ENCODE peak calls at places on chromosomes 6 and 20, in eight cellular contexts. One of them, this sample, is unnamed.

GRCh38 chr20:21103582-21104465 is 2.3 kb downstream of the LINC00237 start:
- DNase-seq in AG20443: no peak
- DNase-seq in heart left ventricle: no peak
- DNase-seq in Peyer's patch: no peak
- DNase-seq in GM23248: no peak
- DNase-seq in NB4: no peak
- DNase-seq in stimulated activated CD8-positive, alpha-beta memory T cell treated with anti-CD3 and anti-CD28 coated beads, Interleukin-2, amount 100 ng/mL, for 48 hours: no peak
- DNase-seq in progenitor cell of endocrine pancreas: no peak
- DNase-seq in this sample: no peak

GRCh38 chr20:23227976-23228375 is 122.6 kb upstream of the NXT1 start:
- DNase-seq in AG20443: no peak
- DNase-seq in heart left ventricle: no peak
- DNase-seq in Peyer's patch: no peak
- DNase-seq in GM23248: no peak
- DNase-seq in NB4: no peak
- DNase-seq in stimulated activated CD8-positive, alpha-beta memory T cell treated with anti-CD3 and anti-CD28 coated beads, Interleukin-2, amount 100 ng/mL, for 48 hours: no peak
- DNase-seq in progenitor cell of endocrine pancreas: no peak
- DNase-seq in this sample: no peak

GRCh38 chr6:5157744-5158143 is 72.6 kb downstream of the PPP1R3G start:
- DNase-seq in AG20443: no peak
- DNase-seq in heart left ventricle: no peak
- DNase-seq in Peyer's patch: no peak
- DNase-seq in GM23248: no peak
- DNase-seq in NB4: no peak
- DNase-seq in stimulated activated CD8-positive, alpha-beta memory T cell treated with anti-CD3 and anti-CD28 coated beads, Interleukin-2, amount 100 ng/mL, for 48 hours: no peak
- DNase-seq in progenitor cell of endocrine pancreas: no peak
- DNase-seq in this sample: no peak

GRCh38 chr6:84065718-84066290 is 32.2 kb downstream of the MRAP2 start:
- DNase-seq in AG20443: peak
- DNase-seq in heart left ventricle: no peak
- DNase-seq in Peyer's patch: no peak
- DNase-seq in GM23248: peak
- DNase-seq in NB4: no peak
- DNase-seq in stimulated activated CD8-positive, alpha-beta memory T cell treated with anti-CD3 and anti-CD28 coated beads, Interleukin-2, amount 100 ng/mL, for 48 hours: no peak
- DNase-seq in progenitor cell of endocrine pancreas: no peak
- DNase-seq in this sample: no peak

GRCh38 chr6:55825402-55826051 is 49.9 kb downstream of the BMP5 start:
- DNase-seq in AG20443: peak
- DNase-seq in heart left ventricle: no peak
- DNase-seq in Peyer's patch: no peak
- DNase-seq in GM23248: peak
- DNase-seq in NB4: no peak
- DNase-seq in stimulated activated CD8-positive, alpha-beta memory T cell treated with anti-CD3 and anti-CD28 coated beads, Interleukin-2, amount 100 ng/mL, for 48 hours: no peak
- DNase-seq in progenitor cell of endocrine pancreas: no peak
- DNase-seq in this sample: no peak

GRCh38 chr6:156107514-156108150 is 652.0 kb upstream of the NOX3 start:
- DNase-seq in AG20443: no peak
- DNase-seq in heart left ventricle: no peak
- DNase-seq in Peyer's patch: no peak
- DNase-seq in GM23248: no peak
- DNase-seq in NB4: no peak
- DNase-seq in stimulated activated CD8-positive, alpha-beta memory T cell treated with anti-CD3 and anti-CD28 coated beads, Interleukin-2, amount 100 ng/mL, for 48 hours: no peak
- DNase-seq in progenitor cell of endocrine pancreas: no peak
- DNase-seq in this sample: no peak

GRCh38 chr6:24887520-24887919 is 48.2 kb downstream of the RIPOR2 start:
- DNase-seq in AG20443: no peak
- DNase-seq in heart left ventricle: no peak
- DNase-seq in Peyer's patch: no peak
- DNase-seq in GM23248: no peak
- DNase-seq in NB4: no peak
- DNase-seq in stimulated activated CD8-positive, alpha-beta memory T cell treated with anti-CD3 and anti-CD28 coated beads, Interleukin-2, amount 100 ng/mL, for 48 hours: no peak
- DNase-seq in progenitor cell of endocrine pancreas: no peak
- DNase-seq in this sample: no peak

GRCh38 chr6:111030008-111031006 is 48.5 kb downstream of the RPF2 start:
- DNase-seq in AG20443: no peak
- DNase-seq in heart left ventricle: peak
- DNase-seq in Peyer's patch: no peak
- DNase-seq in GM23248: peak
- DNase-seq in NB4: peak
- DNase-seq in stimulated activated CD8-positive, alpha-beta memory T cell treated with anti-CD3 and anti-CD28 coated beads, Interleukin-2, amount 100 ng/mL, for 48 hours: no peak
- DNase-seq in progenitor cell of endocrine pancreas: no peak
- DNase-seq in this sample: no peak

GRCh38 chr6:41159415-41160082 is 3.4 kb downstream of the TREM2 start:
- DNase-seq in AG20443: no peak
- DNase-seq in heart left ventricle: no peak
- DNase-seq in Peyer's patch: no peak
- DNase-seq in GM23248: no peak
- DNase-seq in NB4: no peak
- DNase-seq in stimulated activated CD8-positive, alpha-beta memory T cell treated with anti-CD3 and anti-CD28 coated beads, Interleukin-2, amount 100 ng/mL, for 48 hours: no peak
- DNase-seq in progenitor cell of endocrine pancreas: no peak
- DNase-seq in this sample: no peak

GRCh38 chr20:59042151-59042795 is at the start of gene PRELID3B:
- DNase-seq in AG20443: peak
- DNase-seq in heart left ventricle: no peak
- DNase-seq in Peyer's patch: peak
- DNase-seq in GM23248: peak
- DNase-seq in NB4: peak
- DNase-seq in stimulated activated CD8-positive, alpha-beta memory T cell treated with anti-CD3 and anti-CD28 coated beads, Interleukin-2, amount 100 ng/mL, for 48 hours: no peak
- DNase-seq in progenitor cell of endocrine pancreas: no peak
- DNase-seq in this sample: peak

GRCh38 chr20:57683876-57684275 is 25.9 kb downstream of the PMEPA1 start:
- DNase-seq in AG20443: no peak
- DNase-seq in heart left ventricle: no peak
- DNase-seq in Peyer's patch: no peak
- DNase-seq in GM23248: no peak
- DNase-seq in NB4: no peak
- DNase-seq in stimulated activated CD8-positive, alpha-beta memory T cell treated with anti-CD3 and anti-CD28 coated beads, Interleukin-2, amount 100 ng/mL, for 48 hours: no peak
- DNase-seq in progenitor cell of endocrine pancreas: no peak
- DNase-seq in this sample: no peak

GRCh38 chr6:56046576-56046975 is 171.2 kb upstream of the BMP5 start:
- DNase-seq in AG20443: peak
- DNase-seq in heart left ventricle: peak
- DNase-seq in Peyer's patch: no peak
- DNase-seq in GM23248: peak
- DNase-seq in NB4: peak
- DNase-seq in stimulated activated CD8-positive, alpha-beta memory T cell treated with anti-CD3 and anti-CD28 coated beads, Interleukin-2, amount 100 ng/mL, for 48 hours: no peak
- DNase-seq in progenitor cell of endocrine pancreas: no peak
- DNase-seq in this sample: no peak

GRCh38 chr6:91142154-91142553 is 555.3 kb upstream of the MAP3K7 start:
- DNase-seq in AG20443: no peak
- DNase-seq in heart left ventricle: no peak
- DNase-seq in Peyer's patch: no peak
- DNase-seq in GM23248: no peak
- DNase-seq in NB4: no peak
- DNase-seq in stimulated activated CD8-positive, alpha-beta memory T cell treated with anti-CD3 and anti-CD28 coated beads, Interleukin-2, amount 100 ng/mL, for 48 hours: no peak
- DNase-seq in progenitor cell of endocrine pancreas: no peak
- DNase-seq in this sample: no peak

GRCh38 chr6:139888691-139889122 is 514.3 kb upstream of the CITED2 start:
- DNase-seq in AG20443: peak
- DNase-seq in heart left ventricle: no peak
- DNase-seq in Peyer's patch: no peak
- DNase-seq in GM23248: no peak
- DNase-seq in NB4: no peak
- DNase-seq in stimulated activated CD8-positive, alpha-beta memory T cell treated with anti-CD3 and anti-CD28 coated beads, Interleukin-2, amount 100 ng/mL, for 48 hours: no peak
- DNase-seq in progenitor cell of endocrine pancreas: no peak
- DNase-seq in this sample: no peak

GRCh38 chr6:18088419-18089296 is 33.8 kb downstream of the NHLRC1 start:
- DNase-seq in AG20443: no peak
- DNase-seq in heart left ventricle: no peak
- DNase-seq in Peyer's patch: no peak
- DNase-seq in GM23248: no peak
- DNase-seq in NB4: no peak
- DNase-seq in stimulated activated CD8-positive, alpha-beta memory T cell treated with anti-CD3 and anti-CD28 coated beads, Interleukin-2, amount 100 ng/mL, for 48 hours: no peak
- DNase-seq in progenitor cell of endocrine pancreas: no peak
- DNase-seq in this sample: no peak

GRCh38 chr6:137416376-137417109 is 77.7 kb downstream of the OLIG3 start:
- DNase-seq in AG20443: peak
- DNase-seq in heart left ventricle: no peak
- DNase-seq in Peyer's patch: no peak
- DNase-seq in GM23248: peak
- DNase-seq in NB4: peak
- DNase-seq in stimulated activated CD8-positive, alpha-beta memory T cell treated with anti-CD3 and anti-CD28 coated beads, Interleukin-2, amount 100 ng/mL, for 48 hours: no peak
- DNase-seq in progenitor cell of endocrine pancreas: no peak
- DNase-seq in this sample: no peak

This sample was measured in central memory CD8-positive, alpha-beta T cell.